ENCODE peak calls at places on chromosomes 13 and 19, in five cellular contexts. S, C, M, D and O are unnamed samples.

GRCh38 chr19:1449467-1450442 is at the start of gene APC2:
- DNase-seq in S (no peak), C (no peak), M (no peak), D (peak), O (peak)

GRCh38 chr13:45850020-45850613 is 1.4 kb downstream of the SIAH3 start:
- DNase-seq in S (no peak), C (no peak), M (no peak), D (no peak), O (no peak)

GRCh38 chr19:347946-348861 is 3.6 kb upstream of the MIER2 start:
- DNase-seq in S (no peak), C (no peak), M (no peak), D (no peak), O (no peak)

GRCh38 chr13:71374471-71375041 is 492.4 kb downstream of the DACH1 start:
- DNase-seq in S (no peak), C (no peak), M (no peak), D (no peak), O (no peak)

GRCh38 chr13:39655041-39655568 is 357 bp upstream of the COG6 start:
- DNase-seq in S (no peak), C (no peak), M (no peak), D (no peak), O (no peak)

GRCh38 chr13:43874512-43875092 is 4.9 kb downstream of the CCDC122 start:
- DNase-seq in S (no peak), C (no peak), M (no peak), D (no peak), O (no peak)

GRCh38 chr13:66811445-66811844 is 418.7 kb downstream of the PCDH9 start:
- DNase-seq in S (no peak), C (no peak), M (no peak), D (no peak), O (no peak)

GRCh38 chr19:2221918-2222317 is 14.2 kb downstream of the PLEKHJ1 start:
- DNase-seq in S (no peak), C (no peak), M (no peak), D (peak), O (no peak)

GRCh38 chr19:10271543-10272086 is 695 bp downstream of the ICAM1 start:
- DNase-seq in S (no peak), C (peak), M (no peak), D (no peak), O (no peak)

GRCh38 chr13:29849731-29850212 is 645 bp downstream of the UBL3 start:
- DNase-seq in S (peak), C (peak), M (no peak), D (peak), O (no peak)

GRCh38 chr19:44745887-44746600 is 2.5 kb upstream of the BCL3 start:
- DNase-seq in S (no peak), C (no peak), M (no peak), D (no peak), O (no peak)

GRCh38 chr13:76216729-76217128 is 580.6 kb downstream of the LMO7 start:
- DNase-seq in S (no peak), C (no peak), M (no peak), D (no peak), O (no peak)

GRCh38 chr13:50229935-50230334 is 214.7 kb downstream of the KCNRG start:
- DNase-seq in S (no peak), C (no peak), M (no peak), D (no peak), O (no peak)

GRCh38 chr13:78732445-78733017 is 73.6 kb upstream of the OBI1 start:
- DNase-seq in S (no peak), C (no peak), M (no peak), D (no peak), O (no peak)

GRCh38 chr13:30818323-30818960 is 83.1 kb downstream of the ALOX5AP start:
- DNase-seq in S (no peak), C (no peak), M (no peak), D (no peak), O (no peak)

GRCh38 chr19:14116918-14117578 is 514 bp downstream of the PRKACA start:
- DNase-seq in S (no peak), C (no peak), M (no peak), D (no peak), O (no peak)

GRCh38 chr19:58476498-58477015 is 405 bp downstream of the ZNF446 start:
- DNase-seq in S (no peak), C (no peak), M (no peak), D (no peak), O (no peak)

GRCh38 chr19:1183543-1184172 is 9.6 kb upstream of the SBNO2 start:
- DNase-seq in S (peak), C (no peak), M (no peak), D (no peak), O (no peak)

GRCh38 chr13:95955719-95956118 is 97.5 kb downstream of the UGGT2 start:
- DNase-seq in S (no peak), C (no peak), M (no peak), D (no peak), O (no peak)

GRCh38 chr13:43128504-43128929 is 105.1 kb downstream of the DNAJC15 start:
- DNase-seq in S (no peak), C (no peak), M (no peak), D (no peak), O (no peak)

GRCh38 chr19:58003153-58003828 is 671 bp upstream of the ZNF606 start:
- DNase-seq in S (no peak), C (no peak), M (no peak), D (no peak), O (no peak)

GRCh38 chr13:95784161-95784880 is 107.4 kb downstream of the DNAJC3 start:
- DNase-seq in S (no peak), C (no peak), M (peak), D (no peak), O (no peak)

GRCh38 chr13:29861694-29862110 is 11.3 kb upstream of the UBL3 start:
- DNase-seq in S (no peak), C (no peak), M (peak), D (no peak), O (no peak)

GRCh38 chr19:51295382-51296126 is 15.9 kb upstream of the IGLON5 start:
- DNase-seq in S (no peak), C (no peak), M (no peak), D (no peak), O (no peak)

GRCh38 chr13:43377149-43377548 is 353.8 kb downstream of the DNAJC15 start:
- DNase-seq in S (no peak), C (no peak), M (no peak), D (no peak), O (no peak)

GRCh38 chr13:34883381-34883780 is 58.7 kb upstream of the NBEA start:
- DNase-seq in S (no peak), C (no peak), M (no peak), D (no peak), O (no peak)

GRCh38 chr19:10565567-10566407 is at the start of gene KRI1:
- DNase-seq in S (peak), C (peak), M (peak), D (peak), O (peak)

GRCh38 chr19:50214699-50215543 is 11.5 kb downstream of the MYH14 start:
- DNase-seq in S (peak), C (no peak), M (no peak), D (no peak), O (no peak)

GRCh38 chr19:8610041-8610927 is at the start of gene ADAMTS10:
- DNase-seq in S (no peak), C (peak), M (no peak), D (peak), O (no peak)

GRCh38 chr19:6047741-6048231 is 62.5 kb downstream of the RFX2 start:
- DNase-seq in S (no peak), C (no peak), M (no peak), D (peak), O (no peak)

GRCh38 chr13:22108283-22108897 is 437.5 kb downstream of the FGF9 start:
- DNase-seq in S (no peak), C (no peak), M (no peak), D (no peak), O (no peak)

GRCh38 chr13:51417716-51418115 is 35.1 kb downstream of the INTS6 start:
- DNase-seq in S (no peak), C (no peak), M (no peak), D (no peak), O (no peak)

GRCh38 chr19:1852729-1853128 is 4.4 kb upstream of the REXO1 start:
- DNase-seq in S (no peak), C (no peak), M (no peak), D (peak), O (no peak)

GRCh38 chr19:35613574-35613973 is 1.0 kb downstream of the HAUS5 start:
- DNase-seq in S (no peak), C (no peak), M (no peak), D (no peak), O (no peak)

GRCh38 chr13:92074658-92075057 is 676.2 kb downstream of the GPC5 start:
- DNase-seq in S (no peak), C (no peak), M (no peak), D (peak), O (no peak)
- TF ChIP-seq CTCF in S (no peak), C (no peak), M (no peak), D (no peak), O (peak)

GRCh38 chr13:102724923-102725322 is 30.1 kb upstream of the METTL21C start:
- DNase-seq in S (no peak), C (no peak), M (no peak), D (no peak), O (no peak)
- TF ChIP-seq CTCF in S (peak), C (no peak), M (peak), D (no peak), O (peak)

GRCh38 chr13:41848435-41849255 is 112.3 kb downstream of the VWA8 start:
- DNase-seq in S (no peak), C (no peak), M (no peak), D (no peak), O (no peak)
- TF ChIP-seq CTCF in S (no peak), C (no peak), M (no peak), D (no peak), O (peak)

GRCh38 chr19:46785980-46786235 is 2.5 kb downstream of the SLC1A5 start:
- DNase-seq in S (no peak), C (no peak), M (no peak), D (no peak), O (no peak)

GRCh38 chr19:46782355-46783019 is 5.9 kb downstream of the SLC1A5 start:
- DNase-seq in S (no peak), C (no peak), M (no peak), D (no peak), O (no peak)

GRCh38 chr19:46785054-46785979 is 3.1 kb downstream of the SLC1A5 start:
- DNase-seq in S (no peak), C (no peak), M (no peak), D (no peak), O (no peak)

GRCh38 chr19:46783670-46784069 is 4.7 kb downstream of the SLC1A5 start:
- DNase-seq in S (no peak), C (no peak), M (no peak), D (no peak), O (no peak)

DNA sequence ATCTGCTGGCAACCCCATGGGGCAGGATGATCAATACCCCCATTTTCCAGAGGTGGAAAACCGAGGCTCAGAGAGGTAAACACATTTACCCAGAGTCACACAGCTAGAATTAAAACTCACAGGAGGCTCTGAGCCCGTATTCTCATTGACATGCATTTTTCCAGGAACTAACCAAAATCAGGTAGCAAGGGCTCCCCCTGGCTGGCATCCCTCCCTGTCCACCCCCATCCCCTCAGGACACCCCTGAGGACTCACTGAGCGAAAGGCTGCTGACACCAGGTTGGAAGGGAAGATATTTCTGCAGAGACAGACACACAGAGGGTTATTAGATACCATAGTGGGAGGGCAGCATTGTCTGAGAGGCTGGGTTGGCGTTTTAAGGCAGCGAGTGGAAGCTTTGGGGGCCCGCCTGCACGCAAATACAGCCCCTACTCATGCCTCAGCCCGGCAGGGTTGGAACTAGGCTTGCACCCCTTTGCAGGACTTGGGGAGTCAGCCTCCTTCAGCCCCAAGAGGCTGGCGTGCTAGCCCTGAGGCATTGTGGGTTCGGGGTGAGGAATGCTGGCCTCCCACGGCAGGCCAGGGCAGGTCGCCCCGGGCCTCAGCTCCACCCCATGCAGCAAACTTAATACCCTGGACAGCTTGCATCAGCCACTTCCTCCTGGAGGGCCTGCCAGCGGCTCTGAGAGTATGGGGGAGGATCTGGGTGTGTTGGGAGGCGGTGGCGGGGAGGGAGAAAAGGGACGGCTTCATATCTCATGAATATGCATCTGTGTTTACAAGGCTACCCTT is 3.9 kb downstream of the SLC1A5 start:
- DNase-seq in S (peak), C (no peak), M (no peak), D (peak), O (peak)
- TF ChIP-seq CTCF in S (no peak), C (peak), M (peak), D (no peak), O (no peak)

DNA sequence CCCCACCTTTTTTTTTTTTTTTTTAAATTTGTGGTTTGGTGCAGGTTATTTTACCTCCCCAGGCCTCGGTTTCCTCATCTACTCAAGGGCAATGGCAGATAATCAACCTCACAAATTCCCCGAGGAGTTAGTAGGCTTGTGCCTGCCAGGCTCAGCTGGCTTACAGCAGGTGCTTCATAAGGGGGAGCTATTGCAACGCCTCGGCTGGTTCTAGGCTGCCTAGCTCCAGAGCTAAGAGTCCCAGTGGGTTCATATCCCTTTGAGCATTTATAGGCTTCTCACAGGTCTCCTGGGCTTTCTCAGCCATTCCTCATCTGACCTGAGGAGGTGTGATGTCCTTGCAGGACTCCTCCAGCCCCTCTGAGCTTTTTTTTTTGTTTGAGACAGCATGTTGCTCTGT is 10.6 kb downstream of the BCKDHA start:
- DNase-seq in S (no peak), C (no peak), M (no peak), D (no peak), O (no peak)
- TF ChIP-seq CTCF in S (no peak), C (no peak), M (no peak), D (no peak), O (peak)

DNA sequence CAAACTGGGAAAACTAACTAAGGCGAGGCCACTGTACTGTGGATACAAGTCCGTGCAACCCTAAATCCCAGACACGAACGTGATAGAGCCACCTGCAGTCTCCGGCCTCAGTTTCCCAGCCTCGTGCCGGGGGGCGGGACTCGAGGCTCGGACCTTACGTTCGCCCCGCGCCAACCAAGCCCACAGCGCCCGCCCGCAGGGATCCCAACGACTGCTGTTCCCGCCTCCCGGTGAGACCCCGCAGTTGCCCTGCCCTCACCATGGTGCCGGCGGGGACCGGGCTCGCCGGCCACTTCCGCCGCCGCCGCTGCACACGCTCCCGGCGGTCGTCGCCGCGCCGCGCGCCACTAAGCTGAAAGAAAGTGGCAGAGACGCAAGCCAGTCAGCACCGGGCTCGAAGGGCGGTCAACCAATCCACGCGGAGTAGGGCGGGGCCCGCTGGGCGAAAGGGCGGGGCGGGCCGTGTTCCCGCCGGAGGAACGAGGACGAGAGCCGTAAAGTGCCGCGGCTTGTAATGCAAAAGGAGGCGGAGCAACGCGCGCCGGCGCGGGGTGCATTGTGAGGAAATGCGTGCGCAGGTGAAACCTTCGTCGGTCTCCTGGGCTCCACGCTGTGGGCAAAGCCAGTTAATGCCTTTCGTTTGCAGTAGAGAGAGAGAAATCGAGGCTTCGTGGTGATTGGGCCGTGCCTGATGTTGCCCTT is at the start of gene LSM4:
- DNase-seq in S (peak), C (peak), M (peak), D (peak), O (peak)
- TF ChIP-seq CTCF in S (peak), C (peak), M (no peak), D (no peak), O (peak)

GRCh38 chr13:54415753-54416366 is 1387.2 kb downstream of the OLFM4 start:
- DNase-seq in S (no peak), C (no peak), M (no peak), D (no peak), O (no peak)
- TF ChIP-seq CTCF in S (no peak), C (no peak), M (no peak), D (no peak), O (no peak)

GRCh38 chr13:53405616-53406015 is 377.0 kb downstream of the OLFM4 start:
- DNase-seq in S (no peak), C (no peak), M (no peak), D (no peak), O (no peak)
- TF ChIP-seq CTCF in S (no peak), C (no peak), M (no peak), D (no peak), O (peak)